ENCODE peak calls at places on chromosomes 5 and 9, in five cellular contexts. H, D, F, X and L are unnamed samples.

GRCh38 chr5:108747111-108748009 is at the start of gene FER:
- DNase-seq in H (peak), D (peak), F (no peak), X (no peak), L (no peak)

GRCh38 chr5:173771058-173771742 is 116.9 kb upstream of the CPEB4 start:
- DNase-seq in H (no peak), D (no peak), F (no peak), X (no peak), L (no peak)

GRCh38 chr9:99039388-99040182 is 65.3 kb upstream of the TGFBR1 start:
- DNase-seq in H (no peak), D (no peak), F (no peak), X (no peak), L (no peak)

GRCh38 chr5:146825033-146825432 is 53.5 kb downstream of the PPP2R2B start:
- DNase-seq in H (peak), D (peak), F (no peak), X (no peak), L (no peak)

GRCh38 chr5:59116231-59116900 is 533.5 kb downstream of the RAB3C start:
- DNase-seq in H (peak), D (no peak), F (peak), X (no peak), L (no peak)

GRCh38 chr9:79682076-79682736 is 110.4 kb downstream of the TLE4 start:
- DNase-seq in H (no peak), D (no peak), F (no peak), X (no peak), L (no peak)

GRCh38 chr5:136984772-136985455 is 514.2 kb downstream of the SPOCK1 start:
- DNase-seq in H (no peak), D (no peak), F (no peak), X (no peak), L (no peak)

GRCh38 chr9:136219276-136219675 is 14.3 kb upstream of the LHX3 start:
- DNase-seq in H (no peak), D (no peak), F (no peak), X (no peak), L (no peak)

GRCh38 chr5:30981576-30981975 is 211.9 kb upstream of the CDH6 start:
- DNase-seq in H (no peak), D (no peak), F (no peak), X (no peak), L (no peak)

GRCh38 chr9:89661956-89662717 is 57.3 kb downstream of the GADD45G start:
- DNase-seq in H (peak), D (no peak), F (peak), X (peak), L (peak)

GRCh38 chr5:53463909-53464621 is 16.4 kb upstream of the FST start:
- DNase-seq in H (no peak), D (no peak), F (no peak), X (no peak), L (no peak)

GRCh38 chr9:133787749-133788015 is 49.5 kb upstream of the SARDH start:
- DNase-seq in H (peak), D (no peak), F (no peak), X (no peak), L (peak)

GRCh38 chr9:911003-911402 is 65.5 kb upstream of the DMRT3 start:
- DNase-seq in H (no peak), D (no peak), F (no peak), X (no peak), L (no peak)

GRCh38 chr9:32500768-32501167 is 25.2 kb downstream of the RIGI start:
- DNase-seq in H (no peak), D (no peak), F (no peak), X (no peak), L (no peak)

GRCh38 chr5:122330881-122331280 is 18.8 kb downstream of the SNCAIP start:
- DNase-seq in H (no peak), D (no peak), F (no peak), X (no peak), L (no peak)

GRCh38 chr5:149610583-149611250 is 29.4 kb downstream of the ARHGEF37 start:
- DNase-seq in H (no peak), D (no peak), F (no peak), X (no peak), L (no peak)

GRCh38 chr5:24110019-24110615 is 534.7 kb downstream of the CDH10 start:
- DNase-seq in H (peak), D (no peak), F (peak), X (no peak), L (no peak)

GRCh38 chr9:135335691-135336181 is 143.8 kb upstream of the PPP1R26 start:
- DNase-seq in H (no peak), D (no peak), F (no peak), X (peak), L (peak)

GRCh38 chr5:32283539-32284377 is 29.0 kb downstream of the MTMR12 start:
- DNase-seq in H (no peak), D (no peak), F (no peak), X (no peak), L (no peak)

GRCh38 chr9:76657265-76657664 is 107.0 kb upstream of the PCA3 start:
- DNase-seq in H (no peak), D (no peak), F (no peak), X (no peak), L (no peak)

GRCh38 chr5:72324186-72324825 is 4.1 kb downstream of the PTCD2 start:
- DNase-seq in H (no peak), D (no peak), F (no peak), X (no peak), L (no peak)

GRCh38 chr9:68978054-68978453 is 35.9 kb downstream of the PRKACG start:
- DNase-seq in H (no peak), D (no peak), F (no peak), X (no peak), L (no peak)

GRCh38 chr9:111131219-111131618 is 92.9 kb upstream of the LPAR1 start:
- DNase-seq in H (no peak), D (no peak), F (no peak), X (no peak), L (no peak)

GRCh38 chr9:69945671-69946141 is 97.9 kb upstream of the MAMDC2 start:
- DNase-seq in H (no peak), D (no peak), F (no peak), X (peak), L (peak)

GRCh38 chr5:165624547-165624946 is 2119.1 kb downstream of the MAT2B start:
- DNase-seq in H (no peak), D (no peak), F (no peak), X (no peak), L (no peak)

GRCh38 chr9:137490532-137491186 is 31.5 kb upstream of the NSMF start:
- DNase-seq in H (no peak), D (no peak), F (no peak), X (no peak), L (no peak)

GRCh38 chr5:107391787-107392186 is 278.9 kb downstream of the EFNA5 start:
- DNase-seq in H (no peak), D (no peak), F (no peak), X (no peak), L (no peak)